ENCODE peak calls at places on chromosomes 3 and 15, in ten cellular contexts. U is hepatocyte, V is SK-N-SH, M is fibroblast of pulmonary artery, I is AG04450, X is cardiac muscle cell, N is BE2C, G is brain microvascular endothelial cell, S is ascending aorta, Q is colonic mucosa. R is an unnamed sample.
A peak's percentile ranks its signal among the peaks of the same experiment; 100 is the strongest.

GRCh38 chr3:65955792-65956477 is 82.8 kb downstream of the MAGI1 start:
- DNase-seq in X (peak; percentile 40), M (peak; percentile 56), S (no peak), N (no peak), I (peak; percentile 23), V (no peak), Q (no peak), G (peak; percentile 81), U (peak; percentile 49), R (no peak)

GRCh38 chr15:72456684-72457083 is 17.4 kb upstream of the ARIH1 start:
- DNase-seq in M (no peak), I (no peak), S (no peak), Q (no peak), U (no peak), X (no peak), G (no peak), V (no peak), N (no peak), R (no peak)

GRCh38 chr15:57618325-57618724 is 26.6 kb downstream of the MYZAP start:
- DNase-seq in M (no peak), Q (no peak), G (no peak), N (no peak), U (no peak), V (no peak), I (no peak), X (no peak), S (no peak), R (no peak)

GRCh38 chr3:87260270-87260669 is 16.1 kb downstream of the POU1F1 start:
- DNase-seq in S (no peak), Q (peak; percentile 45), M (peak; percentile 70), V (peak; percentile 15), I (peak; percentile 10), X (peak; percentile 63), N (peak; percentile 51), G (peak; percentile 57), U (peak; percentile 78), R (peak; percentile 38)

GRCh38 chr3:102972350-102972749 is 537.5 kb downstream of the ZPLD1 start:
- DNase-seq in M (no peak), X (no peak), S (no peak), G (no peak), U (no peak), V (no peak), N (no peak), Q (no peak), I (no peak), R (no peak)

GRCh38 chr3:159025733-159026132 is 223.9 kb downstream of the MFSD1 start:
- DNase-seq in Q (no peak), S (no peak), G (no peak), V (no peak), M (no peak), U (no peak), I (no peak), X (no peak), N (no peak), R (no peak)

GRCh38 chr3:48364840-48365239 is 7.2 kb upstream of the FBXW12 start:
- DNase-seq in G (no peak), M (no peak), N (no peak), Q (no peak), I (no peak), V (no peak), S (no peak), X (no peak), U (no peak), R (no peak)

GRCh38 chr3:144636833-144637232 is 665.2 kb downstream of the DIPK2A start:
- DNase-seq in V (no peak), Q (no peak), S (no peak), X (peak; percentile 2), U (peak; percentile 62), I (no peak), G (no peak), N (peak; percentile 13), M (no peak), R (no peak)

GRCh38 chr3:124584245-124584551 is 146.1 kb upstream of the UMPS start:
- DNase-seq in V (no peak), Q (no peak), I (no peak), S (no peak), N (no peak), X (no peak), U (no peak), M (no peak), G (no peak), R (no peak)

GRCh38 chr3:124586126-124587052 is 143.9 kb upstream of the UMPS start:
- DNase-seq in G (no peak), V (no peak), N (no peak), Q (no peak), M (no peak), U (peak; percentile 27), S (no peak), X (no peak), I (no peak), R (no peak)

GRCh38 chr3:124582621-124583437 is 147.4 kb upstream of the UMPS start:
- DNase-seq in V (no peak), U (no peak), M (no peak), S (no peak), I (no peak), Q (no peak), X (no peak), N (no peak), G (no peak), R (no peak)

GRCh38 chr3:124587053-124587408 is 143.2 kb upstream of the UMPS start:
- DNase-seq in U (peak; percentile 58), I (no peak), N (no peak), Q (no peak), S (no peak), M (no peak), V (no peak), G (peak; percentile 57), X (no peak), R (no peak)

DNA sequence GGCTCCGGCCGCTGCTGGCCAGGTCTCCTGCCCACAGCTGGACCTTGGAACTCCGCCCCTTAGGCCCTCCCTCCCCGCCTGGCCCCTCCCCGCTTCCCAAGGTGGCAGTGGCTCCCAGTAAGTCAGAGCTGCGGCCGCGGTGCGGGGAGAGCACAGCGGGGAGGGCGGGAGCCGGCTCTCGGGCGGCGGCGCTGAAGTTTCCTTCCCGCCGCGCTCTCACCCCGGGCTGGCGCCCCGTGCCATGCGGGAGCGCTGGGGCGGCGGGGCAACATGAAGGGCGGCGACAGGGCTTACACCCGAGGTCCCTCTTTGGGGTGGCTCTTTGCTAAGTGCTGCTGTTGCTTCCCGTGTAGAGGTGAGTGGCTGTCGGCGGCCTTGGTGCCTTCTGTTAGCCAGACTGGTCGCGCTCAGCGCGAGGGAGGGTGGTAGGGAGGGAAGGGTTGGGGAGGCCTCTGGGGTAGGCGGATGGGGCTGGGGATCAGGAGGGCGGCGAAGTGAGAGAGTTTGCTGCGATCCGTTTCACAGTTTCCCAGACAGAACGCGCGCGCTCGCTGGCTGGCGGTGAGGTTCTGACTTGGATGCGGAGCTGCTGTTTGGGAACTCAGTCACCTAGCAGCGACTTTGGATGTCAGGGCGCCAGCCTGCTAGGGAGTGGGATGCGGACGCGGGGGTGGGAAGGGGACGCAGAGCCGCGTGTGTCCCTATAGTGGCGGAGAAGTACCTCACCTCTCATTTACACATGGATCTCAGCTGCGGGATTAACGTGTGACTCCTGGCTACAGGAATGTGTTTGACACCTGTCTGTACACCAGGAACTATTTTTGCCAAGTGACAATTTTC is 145.5 kb upstream of the UMPS start:
- DNase-seq in G (peak; percentile 31), V (peak; percentile 91), X (peak; percentile 53), N (peak; percentile 79), Q (peak; percentile 92), I (no peak), S (peak; percentile 89), U (peak; percentile 90), M (peak; percentile 21), R (no peak)
- TF ChIP-seq CTCF in G (no peak), V (no peak), X (no peak), N (no peak), Q (no peak), I (no peak), S (no peak), U (no peak), M (no peak), R (no peak)

GRCh38 chr3:188421151-188421821 is 267.3 kb downstream of the LPP start:
- DNase-seq in N (no peak), U (no peak), I (peak; percentile 63), M (peak; percentile 80), G (peak; percentile 68), X (peak; percentile 81), Q (no peak), S (no peak), V (no peak), R (peak; percentile 69)
- H3K4me3 ChIP-seq in N (no peak overlapping the region), U (no peak overlapping the region), I (no peak overlapping the region), M (no peak overlapping the region), G (no peak overlapping the region), X (no peak overlapping the region), Q (no peak overlapping the region), S (no peak overlapping the region), V (no peak overlapping the region), R (no peak overlapping the region)

GRCh38 chr3:115038831-115039230 is 108.3 kb downstream of the ZBTB20 start:
- DNase-seq in M (no peak), I (no peak), G (no peak), X (no peak), Q (no peak), V (no peak), U (no peak), N (no peak), S (no peak), R (no peak)

GRCh38 chr3:115042351-115042750 is 104.7 kb downstream of the ZBTB20 start:
- DNase-seq in X (no peak), M (no peak), U (no peak), Q (no peak), N (no peak), S (no peak), G (no peak), I (no peak), V (no peak), R (no peak)

DNA sequence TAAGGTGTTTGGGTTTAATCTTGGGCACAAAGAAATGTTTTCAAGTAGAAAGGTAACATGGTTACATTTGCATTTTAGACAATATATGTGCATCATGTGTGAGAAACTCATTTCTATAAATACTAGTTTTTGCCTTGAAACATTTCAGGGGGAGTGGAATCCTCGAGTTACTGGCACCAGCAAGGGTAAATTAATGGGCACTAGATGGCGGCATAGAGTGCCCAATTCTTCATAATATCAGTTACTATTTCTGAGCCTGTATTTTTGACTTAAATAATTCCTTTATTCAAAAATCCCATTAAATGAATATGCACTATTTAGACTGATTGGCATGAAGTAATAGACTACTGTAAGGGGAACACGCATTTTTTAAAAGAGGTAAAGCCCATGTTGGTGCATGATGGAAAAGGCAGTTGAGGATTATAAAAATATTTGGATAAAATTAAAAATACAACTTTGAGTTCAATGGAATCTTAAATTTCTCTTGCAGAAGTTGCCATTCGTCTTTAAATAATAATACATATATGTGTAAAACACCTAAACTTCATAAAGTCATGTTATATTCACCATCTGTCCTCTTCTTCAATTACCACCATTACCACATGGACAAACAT is 106.3 kb downstream of the ZBTB20 start:
- DNase-seq in V (peak; percentile 43), G (peak; percentile 68), M (peak; percentile 71), U (peak; percentile 48), I (peak; percentile 4), X (peak; percentile 69), Q (peak; percentile 27), S (peak; percentile 61), N (peak; percentile 49), R (peak; percentile 10)
- TF ChIP-seq CTCF in V (peak; percentile 83), G (peak; percentile 78), M (peak; percentile 78), U (peak; percentile 60), I (peak; percentile 73), X (peak; percentile 74), Q (peak; percentile 53), S (peak; percentile 58), N (peak; percentile 81), R (peak; percentile 71)

DNA sequence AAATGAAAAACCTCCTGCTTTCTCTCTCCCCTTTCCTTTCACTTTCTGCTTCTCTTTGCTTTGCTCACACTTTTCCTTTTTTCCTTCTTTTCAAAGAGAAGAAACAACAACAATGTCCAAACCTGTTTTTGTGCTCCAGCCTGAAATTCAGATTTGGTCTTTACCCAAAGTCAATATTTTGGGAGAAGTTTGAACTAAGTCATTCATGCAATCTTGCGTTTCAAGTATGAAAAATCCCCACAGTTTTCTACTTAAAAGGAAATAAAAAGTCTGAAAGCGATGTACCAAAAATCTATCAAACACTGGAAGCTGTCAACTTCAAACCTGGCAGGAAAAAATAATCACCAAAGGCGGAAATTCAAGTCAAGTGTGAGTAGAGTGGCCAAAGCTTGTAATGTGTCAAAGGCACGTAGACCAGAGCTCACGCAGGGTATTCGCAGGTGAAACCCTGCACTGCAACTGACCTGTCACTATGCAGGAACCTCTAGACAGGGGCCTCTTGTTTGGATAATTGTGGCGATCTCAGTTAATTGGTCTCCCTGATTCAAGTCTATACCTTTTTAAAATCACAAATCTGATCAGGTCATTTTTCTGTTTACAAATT is 118.8 kb upstream of the GALNT15 start:
- DNase-seq in S (no peak), X (no peak), U (no peak), I (no peak), M (no peak), G (no peak), Q (no peak), V (no peak), N (no peak), R (no peak)
- H3K4me3 ChIP-seq in S (peak overlapping the region; percentile 37), X (no peak overlapping the region), U (no peak overlapping the region), I (no peak overlapping the region), M (no peak overlapping the region), G (no peak overlapping the region), Q (no peak overlapping the region), V (no peak overlapping the region), N (no peak overlapping the region), R (no peak overlapping the region)

R was measured in HFF-Myc.